ENCODE peak calls at places on chromosomes 2 and 18, in four cellular contexts. W, H, J and X are unnamed samples. For H3K9me3 and H3K36me3, the result is how much of the 10 kb centered on the place peaks cover.

GRCh38 chr18:23872701-23873550 is 141.6 kb upstream of the TTC39C start:
- DNase-seq in W (peak), H (no peak), J (no peak), X (no peak)

GRCh38 chr2:196403471-196403870 is 232.1 kb upstream of the STK17B start:
- DNase-seq in J (no peak), H (no peak), W (no peak), X (no peak)

GRCh38 chr18:79737426-79737825 is 57.8 kb downstream of the CTDP1 start:
- DNase-seq in H (peak), J (peak), W (peak), X (no peak)

GRCh38 chr2:235765181-235765820 is 271.5 kb downstream of the AGAP1 start:
- DNase-seq in H (no peak), W (no peak), J (no peak), X (no peak)

GRCh38 chr18:27713037-27713726 is 463.7 kb downstream of the CDH2 start:
- DNase-seq in J (no peak), W (no peak), H (no peak), X (no peak)

GRCh38 chr2:26241928-26242436 is 2.5 kb downstream of the HADHA start:
- DNase-seq in H (no peak), J (no peak), W (no peak), X (no peak)

GRCh38 chr2:38763226-38763625 is 12.1 kb upstream of the SRSF7 start:
- DNase-seq in J (no peak), W (no peak), H (no peak), X (no peak)

GRCh38 chr2:96423281-96423680 is 81.9 kb downstream of the NEURL3 start:
- DNase-seq in H (no peak), J (no peak), W (no peak), X (no peak)

GRCh38 chr2:16321872-16322271 is 343.8 kb downstream of the CYRIA start:
- DNase-seq in J (no peak), H (peak), W (no peak), X (no peak)

GRCh38 chr2:171404258-171404657 is 29.5 kb downstream of the METTL8 start:
- DNase-seq in J (no peak), W (no peak), H (peak), X (no peak)

DNA sequence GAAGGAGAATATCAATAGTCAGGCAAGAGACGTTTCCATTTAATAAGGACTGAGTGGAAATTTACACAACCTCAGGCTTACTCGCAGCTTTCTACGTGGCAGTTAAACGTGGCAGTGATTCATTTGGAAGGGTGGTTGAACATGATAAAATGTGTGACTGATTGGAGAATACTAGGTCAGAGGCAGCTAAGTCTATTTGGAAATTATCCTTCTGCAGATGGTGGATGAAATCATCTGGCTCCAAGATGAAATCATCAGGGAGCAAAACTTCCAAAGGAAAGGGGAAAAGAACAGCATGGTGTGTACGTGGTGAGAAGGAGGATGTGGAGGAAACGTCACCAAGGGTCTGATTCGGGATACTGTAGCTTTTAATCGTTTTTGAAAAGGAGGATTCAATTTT is 47.8 kb downstream of the COL3A1 start:
- DNase-seq in J (no peak), H (no peak), W (no peak), X (no peak)
- H3K27ac ChIP-seq in J (no peak), H (no peak), W (peak), X (no peak)

GRCh38 chr2:77834360-77835002 is 312.3 kb upstream of the LRRTM4 start:
- DNase-seq in W (no peak), J (no peak), H (no peak), X (no peak)
- H3K9me3 ChIP-seq in W (under half), J (under half), H (under half), X (under half)

GRCh38 chr2:54629390-54629789 is 94.1 kb upstream of the EML6 start:
- DNase-seq in W (no peak), H (no peak), J (no peak), X (no peak)
- H3K36me3 ChIP-seq in W (half or more), H (half or more), J (under half), X (half or more)

GRCh38 chr18:61870151-61870550 is 22.7 kb downstream of the RNF152 start:
- DNase-seq in H (no peak), W (no peak), J (no peak), X (no peak)
- H3K27ac ChIP-seq in H (no peak), W (peak), J (no peak), X (no peak)

DNA sequence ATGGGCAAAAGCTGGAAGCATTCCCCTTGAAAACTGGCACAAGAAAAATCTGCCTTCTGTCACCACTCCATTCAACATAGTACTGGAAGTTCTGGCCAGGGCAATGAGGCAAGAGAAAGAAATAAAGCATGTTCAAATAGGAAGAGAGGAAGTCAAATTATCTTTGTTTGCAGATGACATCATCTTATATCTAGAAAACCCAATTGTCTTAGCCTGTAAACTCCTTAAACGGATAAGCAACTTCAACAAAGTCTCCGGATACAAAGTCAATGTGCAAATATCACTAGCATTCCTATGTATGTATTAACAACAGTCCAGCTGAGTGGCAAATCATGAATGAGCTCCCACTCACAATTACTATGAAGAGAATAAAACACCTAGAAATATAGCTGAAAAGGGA is 1579.3 kb downstream of the SUCLG1 start:
- DNase-seq in H (no peak), W (no peak), J (no peak), X (no peak)
- H3K9me3 ChIP-seq in H (under half), W (under half), J (under half), X (under half)